ENCODE peak calls at places on chromosomes 13 and 19, in seven cellular contexts. One of them, this sample, is unnamed.

GRCh38 chr13:95494082-95494681 is 58.3 kb upstream of the CLDN10 start:
- DNase-seq in tibial nerve: no peak
- DNase-seq in cardiac muscle cell: peak; percentile 65
- DNase-seq in lung: no peak
- DNase-seq in hepatocyte: peak; percentile 66
- DNase-seq in GM23248: peak; percentile 54
- DNase-seq in CD4-positive, CD25-positive, alpha-beta regulatory T cell: peak; percentile 57
- DNase-seq in this sample: peak; percentile 65

GRCh38 chr13:39942901-39943273 is 287.4 kb downstream of the COG6 start:
- DNase-seq in hepatocyte: peak; percentile 83
- DNase-seq in tibial nerve: peak; percentile 43
- DNase-seq in GM23248: peak; percentile 89
- DNase-seq in lung: peak; percentile 60
- DNase-seq in CD4-positive, CD25-positive, alpha-beta regulatory T cell: peak; percentile 77
- DNase-seq in cardiac muscle cell: peak; percentile 81
- DNase-seq in this sample: peak; percentile 75

GRCh38 chr19:57302727-57303401 is 17.4 kb upstream of the ZNF543 start:
- DNase-seq in hepatocyte: no peak
- DNase-seq in CD4-positive, CD25-positive, alpha-beta regulatory T cell: no peak
- DNase-seq in tibial nerve: no peak
- DNase-seq in GM23248: no peak
- DNase-seq in lung: no peak
- DNase-seq in cardiac muscle cell: no peak
- DNase-seq in this sample: no peak

GRCh38 chr19:6413291-6413690 is 11.3 kb downstream of the KHSRP start:
- DNase-seq in CD4-positive, CD25-positive, alpha-beta regulatory T cell: no peak
- DNase-seq in lung: no peak
- DNase-seq in cardiac muscle cell: no peak
- DNase-seq in hepatocyte: no peak
- DNase-seq in GM23248: no peak
- DNase-seq in tibial nerve: no peak
- DNase-seq in this sample: peak; percentile 64

GRCh38 chr13:109654341-109655205 is 131.8 kb downstream of the IRS2 start:
- DNase-seq in CD4-positive, CD25-positive, alpha-beta regulatory T cell: no peak
- DNase-seq in lung: no peak
- DNase-seq in GM23248: no peak
- DNase-seq in cardiac muscle cell: no peak
- DNase-seq in hepatocyte: no peak
- DNase-seq in tibial nerve: no peak
- DNase-seq in this sample: no peak

GRCh38 chr19:32296694-32297093 is 48.7 kb upstream of the ZNF507 start:
- DNase-seq in GM23248: no peak
- DNase-seq in hepatocyte: no peak
- DNase-seq in tibial nerve: no peak
- DNase-seq in lung: no peak
- DNase-seq in CD4-positive, CD25-positive, alpha-beta regulatory T cell: no peak
- DNase-seq in cardiac muscle cell: no peak
- DNase-seq in this sample: no peak

GRCh38 chr13:111906306-111906705 is 160.6 kb upstream of the SOX1 start:
- DNase-seq in GM23248: no peak
- DNase-seq in lung: no peak
- DNase-seq in CD4-positive, CD25-positive, alpha-beta regulatory T cell: no peak
- DNase-seq in hepatocyte: no peak
- DNase-seq in tibial nerve: no peak
- DNase-seq in cardiac muscle cell: no peak
- DNase-seq in this sample: no peak

GRCh38 chr19:1847684-1848398 is 442 bp downstream of the REXO1 start:
- DNase-seq in cardiac muscle cell: peak; percentile 73
- DNase-seq in hepatocyte: peak; percentile 87
- DNase-seq in tibial nerve: no peak
- DNase-seq in lung: no peak
- DNase-seq in GM23248: peak; percentile 87
- DNase-seq in CD4-positive, CD25-positive, alpha-beta regulatory T cell: peak; percentile 30
- DNase-seq in this sample: peak; percentile 88

GRCh38 chr19:36025541-36025940 is 7.1 kb downstream of the CLIP3 start:
- DNase-seq in cardiac muscle cell: no peak
- DNase-seq in hepatocyte: no peak
- DNase-seq in tibial nerve: no peak
- DNase-seq in CD4-positive, CD25-positive, alpha-beta regulatory T cell: no peak
- DNase-seq in lung: no peak
- DNase-seq in GM23248: no peak
- DNase-seq in this sample: no peak

GRCh38 chr13:79492313-79492798 is 11.4 kb downstream of the NDFIP2 start:
- DNase-seq in cardiac muscle cell: no peak
- DNase-seq in lung: no peak
- DNase-seq in CD4-positive, CD25-positive, alpha-beta regulatory T cell: peak; percentile 53
- DNase-seq in GM23248: peak; percentile 75
- DNase-seq in hepatocyte: no peak
- DNase-seq in tibial nerve: no peak
- DNase-seq in this sample: no peak

GRCh38 chr13:96460571-96460970 is 370.7 kb downstream of the HS6ST3 start:
- DNase-seq in lung: no peak
- DNase-seq in hepatocyte: peak; percentile 6
- DNase-seq in CD4-positive, CD25-positive, alpha-beta regulatory T cell: no peak
- DNase-seq in GM23248: no peak
- DNase-seq in cardiac muscle cell: peak; percentile 44
- DNase-seq in tibial nerve: no peak
- DNase-seq in this sample: no peak

GRCh38 chr13:91572944-91573535 is 174.6 kb downstream of the GPC5 start:
- DNase-seq in CD4-positive, CD25-positive, alpha-beta regulatory T cell: no peak
- DNase-seq in hepatocyte: no peak
- DNase-seq in cardiac muscle cell: no peak
- DNase-seq in GM23248: no peak
- DNase-seq in lung: no peak
- DNase-seq in tibial nerve: no peak
- DNase-seq in this sample: no peak

GRCh38 chr13:37068962-37069361 is 9.5 kb upstream of the SUPT20H start:
- DNase-seq in CD4-positive, CD25-positive, alpha-beta regulatory T cell: no peak
- DNase-seq in lung: no peak
- DNase-seq in GM23248: peak; percentile 44
- DNase-seq in cardiac muscle cell: no peak
- DNase-seq in tibial nerve: no peak
- DNase-seq in hepatocyte: no peak
- DNase-seq in this sample: no peak

GRCh38 chr13:39894586-39894985 is 239.1 kb downstream of the COG6 start:
- DNase-seq in CD4-positive, CD25-positive, alpha-beta regulatory T cell: no peak
- DNase-seq in hepatocyte: no peak
- DNase-seq in GM23248: no peak
- DNase-seq in lung: no peak
- DNase-seq in cardiac muscle cell: no peak
- DNase-seq in tibial nerve: no peak
- DNase-seq in this sample: no peak

GRCh38 chr19:42253245-42254082 is 1.5 kb downstream of the ERF start:
- DNase-seq in cardiac muscle cell: peak; percentile 75
- DNase-seq in CD4-positive, CD25-positive, alpha-beta regulatory T cell: peak; percentile 69
- DNase-seq in lung: peak; percentile 55
- DNase-seq in tibial nerve: no peak
- DNase-seq in hepatocyte: peak; percentile 79
- DNase-seq in GM23248: peak; percentile 72
- DNase-seq in this sample: peak; percentile 96

DNA sequence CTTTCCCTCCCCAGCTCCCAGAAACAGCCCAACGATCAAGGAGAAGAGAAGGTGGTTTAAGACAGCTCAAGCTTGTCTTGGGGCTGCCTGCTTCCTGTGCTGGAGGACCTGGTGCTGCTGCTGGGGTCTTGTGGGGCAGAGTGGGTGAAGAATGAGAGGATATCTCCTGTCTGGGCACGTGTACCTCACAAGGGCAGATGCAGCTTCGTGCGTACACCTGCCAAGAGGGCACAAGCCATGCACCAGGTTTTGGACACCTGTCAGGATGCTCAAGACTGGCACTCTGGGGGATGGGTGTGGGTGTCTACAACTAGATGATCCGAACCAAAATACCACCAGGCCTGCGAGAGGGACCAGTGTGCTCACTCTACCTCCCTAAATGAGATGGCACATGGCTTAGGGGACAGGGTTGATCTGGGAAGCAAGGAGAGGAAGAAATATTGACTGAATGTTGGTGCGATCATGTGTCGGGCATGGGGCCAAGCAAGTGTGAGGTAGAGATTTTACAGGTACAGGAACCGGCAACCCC is 2.2 kb downstream of the CBY2 start:
- DNase-seq in GM23248: no peak
- DNase-seq in cardiac muscle cell: no peak
- DNase-seq in lung: no peak
- DNase-seq in hepatocyte: no peak
- DNase-seq in CD4-positive, CD25-positive, alpha-beta regulatory T cell: no peak
- DNase-seq in tibial nerve: no peak
- DNase-seq in this sample: no peak
- H3K27me3 ChIP-seq in GM23248: peaks cover 47% of the 10 kb centered on the region
- H3K27me3 ChIP-seq in cardiac muscle cell: no peaks in the 10 kb centered on the region
- H3K27me3 ChIP-seq in lung: no peaks in the 10 kb centered on the region
- H3K27me3 ChIP-seq in hepatocyte: no peaks in the 10 kb centered on the region
- H3K27me3 ChIP-seq in CD4-positive, CD25-positive, alpha-beta regulatory T cell: no peaks in the 10 kb centered on the region
- H3K27me3 ChIP-seq in tibial nerve: no peaks in the 10 kb centered on the region
- H3K27me3 ChIP-seq in this sample: no peaks in the 10 kb centered on the region

GRCh38 chr19:14735915-14736314 is 42.4 kb downstream of the ADGRE2 start:
- DNase-seq in cardiac muscle cell: no peak
- DNase-seq in tibial nerve: no peak
- DNase-seq in hepatocyte: no peak
- DNase-seq in lung: no peak
- DNase-seq in GM23248: no peak
- DNase-seq in CD4-positive, CD25-positive, alpha-beta regulatory T cell: no peak
- DNase-seq in this sample: no peak
- H3K4me3 ChIP-seq in cardiac muscle cell: no peak overlapping the region
- H3K4me3 ChIP-seq in tibial nerve: no peak overlapping the region
- H3K4me3 ChIP-seq in hepatocyte: no peak overlapping the region
- H3K4me3 ChIP-seq in lung: no peak overlapping the region
- H3K4me3 ChIP-seq in GM23248: no peak overlapping the region
- H3K4me3 ChIP-seq in CD4-positive, CD25-positive, alpha-beta regulatory T cell: no peak overlapping the region
- H3K4me3 ChIP-seq in this sample: no peak overlapping the region

GRCh38 chr13:35479223-35479536 is 2.7 kb upstream of the MAB21L1 start:
- DNase-seq in hepatocyte: no peak
- DNase-seq in cardiac muscle cell: peak; percentile 13
- DNase-seq in tibial nerve: no peak
- DNase-seq in lung: no peak
- DNase-seq in CD4-positive, CD25-positive, alpha-beta regulatory T cell: no peak
- DNase-seq in GM23248: no peak
- DNase-seq in this sample: peak; percentile 60

GRCh38 chr13:35474551-35474950 is 1.9 kb downstream of the MAB21L1 start:
- DNase-seq in CD4-positive, CD25-positive, alpha-beta regulatory T cell: no peak
- DNase-seq in lung: no peak
- DNase-seq in tibial nerve: no peak
- DNase-seq in hepatocyte: no peak
- DNase-seq in cardiac muscle cell: peak; percentile 29
- DNase-seq in GM23248: peak; percentile 51
- DNase-seq in this sample: peak; percentile 14

GRCh38 chr13:35475131-35475959 is 1.1 kb downstream of the MAB21L1 start:
- DNase-seq in hepatocyte: peak; percentile 17
- DNase-seq in lung: no peak
- DNase-seq in GM23248: peak; percentile 81
- DNase-seq in tibial nerve: peak; percentile 52
- DNase-seq in cardiac muscle cell: peak; percentile 39
- DNase-seq in CD4-positive, CD25-positive, alpha-beta regulatory T cell: peak; percentile 29
- DNase-seq in this sample: peak; percentile 63

GRCh38 chr13:35478384-35479222 is 2.1 kb upstream of the MAB21L1 start:
- DNase-seq in CD4-positive, CD25-positive, alpha-beta regulatory T cell: no peak
- DNase-seq in hepatocyte: no peak
- DNase-seq in GM23248: no peak
- DNase-seq in tibial nerve: no peak
- DNase-seq in lung: no peak
- DNase-seq in cardiac muscle cell: peak; percentile 43
- DNase-seq in this sample: peak; percentile 68

GRCh38 chr13:35475960-35476943 is at the start of gene MAB21L1:
- DNase-seq in CD4-positive, CD25-positive, alpha-beta regulatory T cell: peak; percentile 19
- DNase-seq in hepatocyte: peak; percentile 73
- DNase-seq in lung: no peak
- DNase-seq in cardiac muscle cell: peak; percentile 35
- DNase-seq in tibial nerve: peak; percentile 46
- DNase-seq in GM23248: peak; percentile 89
- DNase-seq in this sample: peak; percentile 51
- H3K27me3 ChIP-seq in CD4-positive, CD25-positive, alpha-beta regulatory T cell: peaks cover 30% of the 10 kb centered on the region
- H3K27me3 ChIP-seq in hepatocyte: peaks cover 94% of the 10 kb centered on the region
- H3K27me3 ChIP-seq in lung: peaks cover 4% of the 10 kb centered on the region
- H3K27me3 ChIP-seq in cardiac muscle cell: peaks cover 100% of the 10 kb centered on the region
- H3K27me3 ChIP-seq in tibial nerve: no peaks in the 10 kb centered on the region
- H3K27me3 ChIP-seq in GM23248: no peaks in the 10 kb centered on the region
- H3K27me3 ChIP-seq in this sample: peaks cover 79% of the 10 kb centered on the region

DNA sequence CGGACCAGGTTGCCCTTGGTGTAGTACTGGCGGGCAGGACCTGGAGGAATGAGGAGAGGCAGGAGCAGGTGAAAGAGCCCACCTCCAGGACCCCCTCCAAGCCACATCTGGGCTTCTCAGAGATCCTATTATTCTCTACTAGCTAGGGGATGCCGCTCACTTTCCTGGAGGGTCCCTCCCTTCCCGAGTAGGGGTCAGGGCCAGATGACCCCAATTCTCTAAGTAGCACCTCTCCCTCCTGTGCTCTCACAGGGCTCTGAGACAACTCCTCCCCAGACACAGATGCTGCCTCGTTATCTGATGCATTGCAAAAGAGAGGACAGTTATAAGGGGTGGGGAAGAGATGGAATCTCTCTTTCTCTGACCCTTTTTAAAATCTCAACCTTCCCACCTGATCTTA is 22.9 kb downstream of the GP6 start:
- DNase-seq in hepatocyte: no peak
- DNase-seq in cardiac muscle cell: no peak
- DNase-seq in GM23248: no peak
- DNase-seq in tibial nerve: no peak
- DNase-seq in lung: no peak
- DNase-seq in CD4-positive, CD25-positive, alpha-beta regulatory T cell: no peak
- DNase-seq in this sample: no peak
- H3K4me3 ChIP-seq in hepatocyte: no peak overlapping the region
- H3K4me3 ChIP-seq in cardiac muscle cell: no peak overlapping the region
- H3K4me3 ChIP-seq in GM23248: no peak overlapping the region
- H3K4me3 ChIP-seq in tibial nerve: no peak overlapping the region
- H3K4me3 ChIP-seq in lung: no peak overlapping the region
- H3K4me3 ChIP-seq in CD4-positive, CD25-positive, alpha-beta regulatory T cell: no peak overlapping the region
- H3K4me3 ChIP-seq in this sample: no peak overlapping the region

This sample was measured in H7.